ENCODE peak calls at places on chromosomes 3 and 15, in four cellular contexts. P is nephron progenitor cell, A is AG08396, K is osteocyte. Y is an unnamed sample.

GRCh38 chr15:80036067-80036466 is 23.4 kb upstream of the ZFAND6 start:
- DNase-seq in K (no peak), P (no peak), A (no peak), Y (no peak)

GRCh38 chr3:37793889-37794591 is 67.6 kb upstream of the CTDSPL start:
- DNase-seq in P (no peak), A (no peak), K (no peak), Y (no peak)

GRCh38 chr15:97501291-97501690 is 459.2 kb upstream of the ARRDC4 start:
- DNase-seq in K (no peak), P (no peak), A (no peak), Y (no peak)

GRCh38 chr15:92391640-92392039 is 2.0 kb upstream of the ST8SIA2 start:
- DNase-seq in P (no peak), A (no peak), K (no peak), Y (no peak)

GRCh38 chr15:75684648-75685047 is 28.0 kb downstream of the CSPG4 start:
- DNase-seq in A (no peak), K (no peak), P (no peak), Y (no peak)

GRCh38 chr3:105593315-105593714 is 226.6 kb downstream of the ALCAM start:
- DNase-seq in A (no peak), K (no peak), P (no peak), Y (no peak)

GRCh38 chr15:41989573-41990242 is 17.4 kb upstream of the EHD4 start:
- DNase-seq in A (peak; percentile 90), K (peak; percentile 96), P (peak; percentile 97), Y (peak; percentile 96)

GRCh38 chr3:104820959-104821358 is 545.8 kb upstream of the ALCAM start:
- DNase-seq in P (no peak), A (no peak), K (no peak), Y (no peak)

GRCh38 chr3:189515916-189516531 is 115.2 kb upstream of the TP63 start:
- DNase-seq in A (no peak), P (no peak), K (no peak), Y (no peak)

GRCh38 chr3:8869613-8870012 is 93.7 kb downstream of the RAD18 start:
- DNase-seq in K (no peak), P (no peak), A (peak; percentile 75), Y (no peak)

Y was measured in lower leg skin.